ENCODE peak calls at places on chromosome 14, in nine cellular contexts. G is ovary, J is SK-N-SH, H is A549, Q is upper lobe of left lung, R is sigmoid colon, K is transverse colon, U is GM12878, Y is tibial nerve. E is an unnamed sample.

GRCh38 chr14:53591816-53592215 is 364.8 kb downstream of the BMP4 start:
- DNase-seq in J (no peak), U (no peak), Y (no peak), H (no peak), K (no peak), R (no peak), Q (no peak), G (no peak), E (no peak)

GRCh38 chr14:95814363-95815225 is 62.0 kb upstream of the TUNAR start:
- DNase-seq in J (no peak), K (no peak), R (no peak), G (no peak), U (no peak), Q (no peak), Y (no peak), H (no peak), E (no peak)

GRCh38 chr14:21229821-21230220 is 39.4 kb downstream of the HNRNPC start:
- DNase-seq in H (no peak), J (no peak), G (no peak), Q (no peak), U (no peak), K (no peak), R (no peak), Y (no peak), E (no peak)

GRCh38 chr14:79294506-79294905 is 916.8 kb downstream of the DIO2 start:
- DNase-seq in Q (no peak), J (no peak), K (no peak), G (no peak), R (no peak), U (no peak), H (no peak), Y (no peak), E (no peak)

GRCh38 chr14:74615735-74616134 is 3.7 kb upstream of the LTBP2 start:
- DNase-seq in R (no peak), U (no peak), Y (no peak), Q (no peak), G (no peak), H (no peak), J (no peak), K (no peak), E (no peak)

GRCh38 chr14:88588081-88588480 is 25.2 kb downstream of the ZC3H14 start:
- DNase-seq in Q (no peak), Y (no peak), K (no peak), U (no peak), G (no peak), R (no peak), J (no peak), H (no peak), E (no peak)

GRCh38 chr14:73476451-73476905 is 14.3 kb upstream of the RIOX1 start:
- DNase-seq in Q (no peak), R (peak; percentile 54), Y (no peak), K (no peak), J (no peak), U (no peak), H (no peak), G (no peak), E (no peak)

GRCh38 chr14:23078692-23079116 is 16.2 kb downstream of the ACIN1 start:
- DNase-seq in H (peak; percentile 45), Y (peak; percentile 85), K (peak; percentile 69), U (no peak), G (peak; percentile 55), R (peak; percentile 92), Q (no peak), J (no peak), E (peak; percentile 55)

GRCh38 chr14:75335588-75335987 is 57.0 kb downstream of the FOS start:
- DNase-seq in J (no peak), R (peak; percentile 62), U (peak; percentile 45), Y (no peak), K (no peak), Q (no peak), H (no peak), G (no peak), E (no peak)

GRCh38 chr14:78752789-78753188 is 582.6 kb downstream of the NRXN3 start:
- DNase-seq in J (no peak), U (no peak), G (no peak), R (no peak), H (no peak), K (peak; percentile 14), Q (no peak), Y (no peak), E (no peak)

GRCh38 chr14:102775855-102776760 is 1.1 kb upstream of the TRAF3 start:
- DNase-seq in R (no peak), Q (peak; percentile 83), G (no peak), J (no peak), H (no peak), K (peak; percentile 70), U (no peak), Y (no peak), E (peak; percentile 42)

GRCh38 chr14:106850913-106851825 is 1324.8 kb downstream of the TMEM121 start:
- DNase-seq in G (no peak), K (peak; percentile 24), J (no peak), H (no peak), Q (peak; percentile 39), U (no peak), R (no peak), Y (no peak), E (no peak)

GRCh38 chr14:93825235-93825553 is 36.9 kb upstream of the PRIMA1 start:
- DNase-seq in U (no peak), Y (no peak), H (no peak), K (no peak), R (no peak), J (no peak), G (no peak), Q (no peak), E (no peak)

GRCh38 chr14:37051680-37052079 is 120.7 kb downstream of the SLC25A21 start:
- DNase-seq in H (no peak), Q (peak; percentile 40), G (no peak), Y (no peak), R (no peak), K (no peak), U (no peak), J (no peak), E (no peak)

GRCh38 chr14:73014105-73014504 is 12.8 kb downstream of the ZFYVE1 start:
- DNase-seq in K (no peak), Y (no peak), Q (no peak), H (no peak), J (no peak), G (no peak), R (no peak), U (peak; percentile 90), E (no peak)

GRCh38 chr14:42541535-42542001 is 934.9 kb downstream of the LRFN5 start:
- DNase-seq in Q (no peak), U (no peak), H (no peak), K (no peak), J (no peak), R (no peak), G (no peak), Y (no peak), E (no peak)

DNA sequence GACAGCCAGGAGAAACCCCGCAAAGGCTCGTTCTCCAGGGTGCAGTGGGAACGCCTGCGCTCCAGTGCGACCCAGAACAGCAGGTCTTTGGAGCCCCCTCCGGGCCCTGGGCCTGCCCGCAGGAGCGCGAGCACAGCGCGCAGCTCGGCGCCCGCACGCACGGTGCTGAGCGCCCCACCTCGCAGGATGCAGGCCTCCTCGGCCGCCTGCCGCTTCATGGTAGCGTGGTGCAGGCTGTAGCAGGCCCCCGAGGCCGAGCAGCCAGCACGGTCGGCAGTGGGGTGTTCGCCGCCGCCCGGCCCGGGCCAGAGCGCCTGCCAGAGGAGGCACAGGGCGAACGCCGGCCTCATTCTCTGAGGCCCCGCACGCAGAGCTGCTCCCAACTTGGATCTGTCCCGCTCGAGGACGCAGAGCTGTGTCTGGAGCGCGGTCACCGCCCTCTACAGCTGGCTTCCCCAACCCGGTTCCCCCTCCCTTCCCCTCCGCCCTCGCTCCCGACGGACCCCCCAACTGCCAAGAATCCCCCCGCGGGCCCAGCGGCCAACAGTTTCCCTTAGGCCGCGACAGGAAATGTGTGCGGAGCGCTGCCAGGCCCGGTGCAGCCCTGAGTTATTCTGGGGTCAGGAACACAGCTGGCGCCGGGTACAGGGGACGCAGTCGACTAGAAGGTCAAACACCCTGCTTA is at the start of gene CLEC14A:
- DNase-seq in Q (peak; percentile 85), G (no peak), Y (peak; percentile 7), K (no peak), U (no peak), J (no peak), R (no peak), H (no peak), E (no peak)
- TF ChIP-seq EP300 in Q (no peak), G (no peak), Y (no peak), K (no peak), U (no peak), J (no peak), R (no peak), H (no peak), E (no peak)

GRCh38 chr14:92308676-92309075 is 14.3 kb upstream of the SLC24A4 start:
- DNase-seq in Q (peak; percentile 36), Y (peak; percentile 19), R (no peak), U (no peak), J (no peak), H (no peak), G (peak; percentile 14), K (no peak), E (no peak)
- H3K4me3 ChIP-seq in Q (no peak overlapping the region), Y (no peak overlapping the region), R (no peak overlapping the region), U (no peak overlapping the region), J (no peak overlapping the region), H (no peak overlapping the region), G (no peak overlapping the region), K (no peak overlapping the region), E (no peak overlapping the region)

GRCh38 chr14:60197629-60198318 is 32.6 kb upstream of the DHRS7 start:
- DNase-seq in H (no peak), J (no peak), Y (no peak), R (no peak), Q (no peak), G (no peak), K (no peak), U (no peak), E (no peak)
- H3K4me1 ChIP-seq in H (no peaks in the 10 kb centered on the region), J (no peaks in the 10 kb centered on the region), Y (no peaks in the 10 kb centered on the region), R (no peaks in the 10 kb centered on the region), Q (no peaks in the 10 kb centered on the region), G (no peaks in the 10 kb centered on the region), K (no peaks in the 10 kb centered on the region), U (peaks cover 8% of the 10 kb centered on the region), E (no peaks in the 10 kb centered on the region)

DNA sequence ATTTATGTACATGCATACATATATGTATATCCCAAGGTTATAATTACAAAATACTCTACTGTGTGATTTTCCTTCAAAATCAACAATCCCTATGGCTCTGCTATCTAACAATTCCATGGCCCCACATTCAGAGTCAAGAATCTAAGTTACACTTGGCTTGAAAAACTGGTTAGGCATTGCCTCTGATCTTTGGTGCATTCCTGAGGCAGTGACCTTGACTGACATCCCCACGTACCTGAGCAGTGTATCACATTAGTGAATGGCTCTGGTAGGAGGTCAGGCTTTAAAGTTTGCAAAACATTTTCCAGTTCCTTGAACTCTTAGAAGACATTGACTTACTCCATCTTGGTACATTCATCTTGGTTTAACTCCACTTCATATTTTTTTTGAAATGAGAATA is 8.5 kb upstream of the STON2 start:
- DNase-seq in R (no peak), G (no peak), H (no peak), J (no peak), U (no peak), Y (no peak), Q (no peak), K (no peak), E (no peak)
- TF ChIP-seq EP300 in R (no peak), G (no peak), H (no peak), J (no peak), U (no peak), Y (no peak), Q (no peak), K (no peak), E (no peak)

E was measured in stomach.